ENCODE peak calls at places on chromosome 1, in seven cellular contexts. S is suprapubic skin, U is K562, N is tibial nerve, G is A549, E is sigmoid colon, I is GM12878. D is an unnamed sample.

GRCh38 chr1:209485167-209485566 is 98.3 kb upstream of the CAMK1G start:
- DNase-seq in S (no peak), U (no peak), N (no peak), G (no peak), E (no peak), I (no peak), D (no peak)

GRCh38 chr1:47231314-47232186 is 475 bp downstream of the TAL1 start:
- DNase-seq in S (no peak), U (peak; percentile 82), N (peak; percentile 40), G (no peak), E (no peak), I (peak; percentile 1), D (no peak)

GRCh38 chr1:53062731-53063591 is 948 bp downstream of the PODN start:
- DNase-seq in S (no peak), U (no peak), N (no peak), G (no peak), E (peak; percentile 69), I (no peak), D (no peak)

GRCh38 chr1:9626201-9626608 is 25.3 kb upstream of the PIK3CD start:
- DNase-seq in S (no peak), U (no peak), N (no peak), G (no peak), E (no peak), I (peak; percentile 80), D (no peak)

GRCh38 chr1:226217273-226217672 is 6.2 kb upstream of the MIXL1 start:
- DNase-seq in S (no peak), U (no peak), N (no peak), G (no peak), E (no peak), I (no peak), D (peak; percentile 64)

GRCh38 chr1:171909711-171910110 is 68.4 kb downstream of the DNM3 start:
- DNase-seq in S (no peak), U (no peak), N (no peak), G (no peak), E (no peak), I (no peak), D (no peak)

GRCh38 chr1:165834881-165835280 is 7.5 kb downstream of the UCK2 start:
- DNase-seq in S (no peak), U (no peak), N (no peak), G (no peak), E (no peak), I (no peak), D (no peak)

GRCh38 chr1:211708006-211708405 is 32.6 kb upstream of the NEK2 start:
- DNase-seq in S (no peak), U (no peak), N (no peak), G (no peak), E (no peak), I (no peak), D (no peak)

GRCh38 chr1:95353185-95353584 is 119.2 kb downstream of the RWDD3 start:
- DNase-seq in S (no peak), U (no peak), N (no peak), G (no peak), E (no peak), I (no peak), D (no peak)

GRCh38 chr1:11981378-11982009 is 1.2 kb downstream of the MFN2 start:
- DNase-seq in S (no peak), U (no peak), N (no peak), G (no peak), E (no peak), I (no peak), D (no peak)

GRCh38 chr1:11985851-11986250 is 5.6 kb downstream of the MFN2 start:
- DNase-seq in S (no peak), U (no peak), N (no peak), G (no peak), E (no peak), I (no peak), D (no peak)

GRCh38 chr1:11984121-11984520 is 3.9 kb downstream of the MFN2 start:
- DNase-seq in S (no peak), U (peak; percentile 45), N (no peak), G (no peak), E (no peak), I (no peak), D (no peak)

GRCh38 chr1:11982010-11982392 is 1.8 kb downstream of the MFN2 start:
- DNase-seq in S (no peak), U (no peak), N (no peak), G (peak; percentile 69), E (no peak), I (no peak), D (no peak)

DNA sequence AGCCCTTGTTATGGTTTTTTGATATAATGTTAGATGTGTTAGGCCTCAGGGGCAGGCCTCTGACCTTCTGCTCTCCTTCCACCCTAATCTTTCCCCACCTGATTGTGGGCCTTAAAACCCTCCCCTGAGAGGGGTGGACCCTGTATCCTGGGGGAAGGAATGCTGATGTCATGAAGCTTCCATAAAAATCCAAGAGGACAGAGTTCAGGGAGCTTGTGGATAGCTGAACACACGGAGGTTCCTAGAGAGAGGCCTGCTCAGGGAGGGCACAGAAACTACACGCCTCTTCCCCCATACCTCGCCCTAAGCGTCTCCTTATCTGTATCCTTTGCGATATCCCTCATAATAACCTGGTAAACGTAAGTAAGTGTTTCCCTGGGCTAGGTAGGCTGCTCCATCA is 4.3 kb downstream of the MFN2 start:
- DNase-seq in S (no peak), U (no peak), N (no peak), G (no peak), E (no peak), I (no peak), D (no peak)
- TF ChIP-seq EP300 in S (no peak), U (no peak), N (no peak), G (no peak), E (no peak), I (no peak), D (no peak)

DNA sequence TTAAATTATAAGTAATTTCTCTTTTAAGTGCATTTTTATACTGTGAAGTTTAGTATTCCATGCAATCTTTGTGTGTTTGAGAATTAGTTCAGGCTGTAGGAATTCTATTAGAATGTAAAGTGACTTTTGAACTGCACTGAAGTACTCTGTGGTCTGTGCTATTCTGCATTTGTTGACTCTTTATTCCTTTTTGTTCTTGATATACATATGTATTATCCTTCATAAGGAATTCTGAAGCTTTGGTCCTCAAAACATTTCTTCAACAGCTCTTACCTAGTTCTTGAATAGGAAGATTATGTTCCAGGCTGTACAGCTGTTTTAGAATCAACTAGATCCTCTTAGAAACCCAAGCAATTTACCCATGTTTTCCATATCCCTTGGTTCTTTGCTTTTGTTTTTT is 158.0 kb downstream of the HS2ST1 start:
- DNase-seq in S (no peak), U (no peak), N (no peak), G (no peak), E (no peak), I (no peak), D (no peak)
- TF ChIP-seq EP300 in S (no peak), U (no peak), N (no peak), G (no peak), E (no peak), I (no peak), D (no peak)

GRCh38 chr1:15151377-15151806 is 2.2 kb upstream of the TMEM51 start:
- DNase-seq in S (no peak), U (no peak), N (no peak), G (no peak), E (no peak), I (no peak), D (no peak)
- TF ChIP-seq EP300 in S (no peak), U (no peak), N (no peak), G (no peak), E (no peak), I (no peak), D (no peak)

GRCh38 chr1:28354121-28354520 is 15.4 kb upstream of the PHACTR4 start:
- DNase-seq in S (no peak), U (no peak), N (no peak), G (no peak), E (no peak), I (no peak), D (no peak)
- TF ChIP-seq EP300 in S (no peak), U (no peak), N (no peak), G (no peak), E (no peak), I (no peak), D (no peak)

GRCh38 chr1:214413315-214413714 is 132.4 kb downstream of the SMYD2 start:
- DNase-seq in S (no peak), U (no peak), N (no peak), G (no peak), E (no peak), I (no peak), D (no peak)

GRCh38 chr1:214416417-214417212 is 134.8 kb downstream of the PTPN14 start:
- DNase-seq in S (no peak), U (no peak), N (no peak), G (no peak), E (no peak), I (no peak), D (no peak)

GRCh38 chr1:214415131-214415530 is 134.2 kb downstream of the SMYD2 start:
- DNase-seq in S (no peak), U (no peak), N (no peak), G (no peak), E (no peak), I (no peak), D (no peak)

GRCh38 chr1:214417545-214418210 is 133.7 kb downstream of the PTPN14 start:
- DNase-seq in S (no peak), U (no peak), N (no peak), G (no peak), E (no peak), I (no peak), D (no peak)

GRCh38 chr1:214414691-214415090 is 133.7 kb downstream of the SMYD2 start:
- DNase-seq in S (no peak), U (no peak), N (no peak), G (no peak), E (no peak), I (no peak), D (no peak)
- TF ChIP-seq EP300 in S (no peak), U (no peak), N (no peak), G (no peak), E (no peak), I (no peak), D (no peak)

GRCh38 chr1:107547363-107548155 is 406.7 kb downstream of the NTNG1 start:
- DNase-seq in S (no peak), U (no peak), N (no peak), G (no peak), E (no peak), I (no peak), D (no peak)
- TF ChIP-seq EP300 in S (no peak), U (no peak), N (no peak), G (no peak), E (no peak), I (no peak), D (no peak)

D was measured in esophagus muscularis mucosa.